ENCODE peak calls at places on chromosomes 12 and 14, in seven cellular contexts. M, S, G, W, F, P and I are unnamed samples.

GRCh38 chr12:126772171-126772864 is 1494.7 kb upstream of the TMEM132C start:
- DNase-seq in P (no peak), M (no peak), F (peak; percentile 76), S (peak; percentile 71), G (peak; percentile 15), W (peak; percentile 25), I (peak; percentile 70)

GRCh38 chr12:19946549-19946948 is 421.8 kb upstream of the PDE3A start:
- DNase-seq in M (no peak), W (no peak), G (no peak), P (no peak), S (peak; percentile 88), F (peak; percentile 99), I (no peak)

GRCh38 chr12:8609061-8609570 is 3.5 kb downstream of the AICDA start:
- DNase-seq in M (peak; percentile 78), F (peak; percentile 43), W (no peak), S (peak; percentile 78), P (no peak), G (no peak), I (no peak)

GRCh38 chr14:90398315-90398811 is 1.5 kb downstream of the CALM1 start:
- DNase-seq in W (peak; percentile 55), F (peak; percentile 33), G (peak; percentile 56), P (no peak), S (no peak), M (peak; percentile 73), I (no peak)

GRCh38 chr12:63826002-63826585 is 18.4 kb upstream of the SRGAP1 start:
- DNase-seq in F (peak; percentile 56), P (no peak), W (no peak), S (peak; percentile 86), G (no peak), M (no peak), I (no peak)

GRCh38 chr12:111598637-111599458 is at the start of gene ATXN2:
- DNase-seq in M (peak; percentile 91), G (peak; percentile 59), P (peak; percentile 55), W (peak; percentile 70), S (peak; percentile 57), F (no peak), I (no peak)

GRCh38 chr12:121536929-121537813 is 43.7 kb downstream of the KDM2B start:
- DNase-seq in S (peak; percentile 73), M (peak; percentile 87), W (peak; percentile 55), F (peak; percentile 72), P (peak; percentile 67), G (peak; percentile 88), I (peak; percentile 73)

GRCh38 chr12:76698316-76698715 is 65.6 kb upstream of the ZDHHC17 start:
- DNase-seq in S (no peak), F (no peak), G (no peak), P (no peak), M (no peak), W (no peak), I (no peak)

GRCh38 chr14:33714527-33715222 is 236.2 kb downstream of the EGLN3 start:
- DNase-seq in F (peak; percentile 66), P (no peak), G (no peak), S (peak; percentile 46), M (no peak), W (no peak), I (no peak)

GRCh38 chr12:46915082-46915481 is 89.3 kb upstream of the SLC38A4 start:
- DNase-seq in F (peak; percentile 93), S (peak; percentile 92), M (no peak), P (no peak), G (no peak), W (no peak), I (no peak)

GRCh38 chr14:95233702-95234241 is 76.4 kb upstream of the DICER1 start:
- DNase-seq in S (no peak), F (no peak), P (no peak), G (peak; percentile 61), M (no peak), W (no peak), I (peak; percentile 15)

GRCh38 chr12:80892597-80893445 is 44.9 kb downstream of the LIN7A start:
- DNase-seq in G (no peak), P (no peak), W (no peak), F (peak; percentile 78), S (no peak), M (peak; percentile 59), I (no peak)

GRCh38 chr12:41224066-41224465 is 35.9 kb downstream of the PDZRN4 start:
- DNase-seq in W (no peak), S (no peak), M (peak; percentile 49), G (no peak), P (no peak), F (no peak), I (no peak)

GRCh38 chr12:50926415-50926814 is 25.9 kb upstream of the HIGD1C start:
- DNase-seq in P (no peak), W (no peak), F (no peak), S (no peak), G (no peak), M (no peak), I (no peak)

GRCh38 chr12:50925920-50926319 is 26.4 kb upstream of the HIGD1C start:
- DNase-seq in F (no peak), M (no peak), G (no peak), P (no peak), S (no peak), W (no peak), I (no peak)

GRCh38 chr12:50924439-50925341 is 27.7 kb upstream of the HIGD1C start:
- DNase-seq in P (peak; percentile 96), S (peak; percentile 98), M (peak; percentile 76), G (peak; percentile 92), W (peak; percentile 37), F (peak; percentile 91), I (peak; percentile 89)

GRCh38 chr12:50924131-50924438 is 28.3 kb upstream of the HIGD1C start:
- DNase-seq in G (no peak), P (no peak), S (no peak), F (no peak), W (no peak), M (no peak), I (no peak)

DNA sequence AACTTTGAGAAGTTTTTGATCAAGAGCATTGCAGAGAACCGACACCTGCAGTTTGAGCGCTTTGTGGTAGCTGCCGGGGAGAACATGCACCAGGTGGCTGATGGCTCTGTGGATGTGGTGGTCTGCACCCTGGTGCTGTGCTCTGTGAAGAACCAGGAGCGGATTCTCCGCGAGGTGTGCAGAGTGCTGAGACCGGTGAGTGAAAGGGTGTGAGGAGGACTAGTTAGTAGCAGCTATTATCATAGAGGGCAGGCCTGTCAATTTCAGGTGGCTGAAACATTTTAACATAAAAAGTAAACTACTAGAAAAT is 27.0 kb upstream of the HIGD1C start:
- DNase-seq in P (no peak), S (peak; percentile 5), W (no peak), F (no peak), G (peak; percentile 30), M (no peak), I (no peak)
- H3K4me3 ChIP-seq in P (peak overlapping the region; percentile 66), S (peak overlapping the region; percentile 93), W (peak overlapping the region; percentile 93), F (peak overlapping the region; percentile 92), G (peak overlapping the region; percentile 35), M (no peak overlapping the region), I (peak overlapping the region; percentile 63)

GRCh38 chr14:104725772-104726548 is 1.9 kb downstream of the ADSS1 start:
- DNase-seq in F (no peak), W (no peak), S (no peak), G (no peak), P (no peak), M (no peak), I (no peak)
- H3K4me3 ChIP-seq in F (no peak overlapping the region), W (no peak overlapping the region), S (no peak overlapping the region), G (no peak overlapping the region), P (no peak overlapping the region), M (no peak overlapping the region), I (no peak overlapping the region)

GRCh38 chr14:94077111-94077821 is 3.7 kb downstream of the DDX24 start:
- DNase-seq in S (no peak), W (no peak), G (no peak), P (no peak), M (no peak), F (no peak), I (no peak)

GRCh38 chr14:94077823-94078222 is 3.2 kb downstream of the DDX24 start:
- DNase-seq in P (no peak), G (no peak), F (no peak), S (no peak), W (no peak), M (no peak), I (no peak)

GRCh38 chr14:94079891-94080605 is 954 bp downstream of the DDX24 start:
- DNase-seq in F (peak; percentile 53), P (no peak), G (no peak), W (no peak), M (no peak), S (peak; percentile 32), I (no peak)

GRCh38 chr14:94080606-94081385 is at the start of the genes DDX24 and IFI27L1:
- DNase-seq in P (peak; percentile 97), G (peak; percentile 98), M (peak; percentile 98), S (peak; percentile 93), F (peak; percentile 92), W (peak; percentile 95), I (peak; percentile 85)

GRCh38 chr14:94081386-94081820 is 293 bp downstream of the IFI27L1 start:
- DNase-seq in S (no peak), F (no peak), W (no peak), G (no peak), P (peak; percentile 10), M (no peak), I (no peak)
- H3K4me3 ChIP-seq in S (peak overlapping the region; percentile 92), F (peak overlapping the region; percentile 86), W (peak overlapping the region; percentile 94), G (peak overlapping the region; percentile 40), P (peak overlapping the region; percentile 96), M (peak overlapping the region; percentile 90), I (peak overlapping the region; percentile 95)

DNA sequence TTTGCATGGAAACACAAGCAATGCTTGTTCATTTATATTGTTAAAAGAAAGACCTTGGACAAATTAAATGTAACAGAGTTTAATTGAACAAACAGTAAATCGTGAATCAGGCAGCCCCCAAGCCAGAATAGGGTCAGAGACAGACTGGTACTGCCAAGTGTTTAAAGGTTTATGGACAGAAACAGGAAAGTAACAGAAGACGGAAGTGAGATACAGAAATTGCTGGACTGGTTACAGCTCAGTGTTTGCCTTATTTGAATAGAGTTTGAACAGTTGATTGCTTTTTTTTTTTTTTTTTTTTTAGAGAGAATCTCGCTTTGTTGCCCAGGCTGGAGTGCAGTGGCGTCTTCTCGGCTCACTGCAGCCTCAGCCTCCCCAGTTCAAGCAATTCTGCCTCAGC is 50.3 kb downstream of the DAO start:
- DNase-seq in F (no peak), M (no peak), G (no peak), S (no peak), W (no peak), P (no peak), I (peak; percentile 56)
- H3K4me3 ChIP-seq in F (no peak overlapping the region), M (no peak overlapping the region), G (no peak overlapping the region), S (no peak overlapping the region), W (no peak overlapping the region), P (no peak overlapping the region), I (no peak overlapping the region)

GRCh38 chr12:95003921-95004272 is 400 bp upstream of the NDUFA12 start:
- DNase-seq in F (no peak), M (no peak), G (no peak), P (no peak), W (no peak), S (no peak), I (no peak)
- H3K4me3 ChIP-seq in F (peak overlapping the region; percentile 99), M (peak overlapping the region; percentile 98), G (no peak overlapping the region), P (peak overlapping the region; percentile 90), W (peak overlapping the region; percentile 99), S (peak overlapping the region; percentile 96), I (peak overlapping the region; percentile 74)